ENCODE peak calls at places on chromosomes 11 and 22, in seven cellular contexts. One of them, this sample, is unnamed.

GRCh38 chr11:70282012-70282411 is 11.5 kb downstream of the PPFIA1 start:
- DNase-seq in BJ: no peak
- DNase-seq in A549: no peak
- DNase-seq in hepatocyte: no peak
- DNase-seq in breast epithelium: no peak
- DNase-seq in fibroblast of pulmonary artery: no peak
- DNase-seq in BE2C: no peak
- DNase-seq in this sample: no peak

GRCh38 chr22:45946805-45947600 is 30.0 kb downstream of the WNT7B start:
- DNase-seq in BJ: no peak
- DNase-seq in A549: no peak
- DNase-seq in hepatocyte: no peak
- DNase-seq in breast epithelium: no peak
- DNase-seq in fibroblast of pulmonary artery: no peak
- DNase-seq in BE2C: no peak
- DNase-seq in this sample: no peak

GRCh38 chr22:24164243-24164642 is 17.0 kb upstream of the SUSD2 start:
- DNase-seq in BJ: no peak
- DNase-seq in A549: no peak
- DNase-seq in hepatocyte: no peak
- DNase-seq in breast epithelium: no peak
- DNase-seq in fibroblast of pulmonary artery: no peak
- DNase-seq in BE2C: no peak
- DNase-seq in this sample: no peak

GRCh38 chr22:36227396-36227795 is 11.9 kb downstream of the APOL2 start:
- DNase-seq in BJ: no peak
- DNase-seq in A549: no peak
- DNase-seq in hepatocyte: no peak
- DNase-seq in breast epithelium: no peak
- DNase-seq in fibroblast of pulmonary artery: no peak
- DNase-seq in BE2C: no peak
- DNase-seq in this sample: no peak

GRCh38 chr22:24803064-24803542 is 2.9 kb upstream of the SGSM1 start:
- DNase-seq in BJ: no peak
- DNase-seq in A549: peak; percentile 53
- DNase-seq in hepatocyte: peak; percentile 72
- DNase-seq in breast epithelium: no peak
- DNase-seq in fibroblast of pulmonary artery: peak; percentile 49
- DNase-seq in BE2C: peak; percentile 73
- DNase-seq in this sample: no peak

GRCh38 chr11:10067629-10068300 is 226.3 kb downstream of the SBF2 start:
- DNase-seq in BJ: no peak
- DNase-seq in A549: no peak
- DNase-seq in hepatocyte: no peak
- DNase-seq in breast epithelium: no peak
- DNase-seq in fibroblast of pulmonary artery: no peak
- DNase-seq in BE2C: peak; percentile 12
- DNase-seq in this sample: no peak

GRCh38 chr11:133163463-133164419 is 368.6 kb downstream of the OPCML start:
- DNase-seq in BJ: no peak
- DNase-seq in A549: peak; percentile 42
- DNase-seq in hepatocyte: peak; percentile 71
- DNase-seq in breast epithelium: no peak
- DNase-seq in fibroblast of pulmonary artery: peak; percentile 36
- DNase-seq in BE2C: no peak
- DNase-seq in this sample: peak; percentile 2

GRCh38 chr11:69962152-69962551 is 116.0 kb upstream of the ANO1 start:
- DNase-seq in BJ: no peak
- DNase-seq in A549: peak; percentile 67
- DNase-seq in hepatocyte: no peak
- DNase-seq in breast epithelium: no peak
- DNase-seq in fibroblast of pulmonary artery: no peak
- DNase-seq in BE2C: no peak
- DNase-seq in this sample: no peak

GRCh38 chr22:23031795-23032194 is 38.5 kb upstream of the GNAZ start:
- DNase-seq in BJ: no peak
- DNase-seq in A549: no peak
- DNase-seq in hepatocyte: no peak
- DNase-seq in breast epithelium: no peak
- DNase-seq in fibroblast of pulmonary artery: no peak
- DNase-seq in BE2C: no peak
- DNase-seq in this sample: no peak

GRCh38 chr22:50017701-50018224 is 5.2 kb upstream of the IL17REL start:
- DNase-seq in BJ: no peak
- DNase-seq in A549: no peak
- DNase-seq in hepatocyte: no peak
- DNase-seq in breast epithelium: no peak
- DNase-seq in fibroblast of pulmonary artery: no peak
- DNase-seq in BE2C: no peak
- DNase-seq in this sample: no peak

GRCh38 chr22:24200616-24201212 is 19.4 kb downstream of the SUSD2 start:
- DNase-seq in BJ: no peak
- DNase-seq in A549: peak; percentile 84
- DNase-seq in hepatocyte: no peak
- DNase-seq in breast epithelium: no peak
- DNase-seq in fibroblast of pulmonary artery: peak; percentile 81
- DNase-seq in BE2C: no peak
- DNase-seq in this sample: no peak

GRCh38 chr11:131064373-131064991 is 148.2 kb upstream of the SNX19 start:
- DNase-seq in BJ: no peak
- DNase-seq in A549: peak; percentile 52
- DNase-seq in hepatocyte: peak; percentile 80
- DNase-seq in breast epithelium: no peak
- DNase-seq in fibroblast of pulmonary artery: peak; percentile 64
- DNase-seq in BE2C: peak; percentile 61
- DNase-seq in this sample: no peak

GRCh38 chr11:35029979-35030378 is 109.0 kb upstream of the CD44 start:
- DNase-seq in BJ: no peak
- DNase-seq in A549: peak; percentile 65
- DNase-seq in hepatocyte: no peak
- DNase-seq in breast epithelium: no peak
- DNase-seq in fibroblast of pulmonary artery: peak; percentile 75
- DNase-seq in BE2C: no peak
- DNase-seq in this sample: no peak

GRCh38 chr11:102546427-102546826 is 15.9 kb upstream of the MMP7 start:
- DNase-seq in BJ: no peak
- DNase-seq in A549: no peak
- DNase-seq in hepatocyte: no peak
- DNase-seq in breast epithelium: no peak
- DNase-seq in fibroblast of pulmonary artery: no peak
- DNase-seq in BE2C: no peak
- DNase-seq in this sample: no peak

GRCh38 chr11:84909740-84910139 is 717.4 kb downstream of the DLG2 start:
- DNase-seq in BJ: no peak
- DNase-seq in A549: no peak
- DNase-seq in hepatocyte: no peak
- DNase-seq in breast epithelium: no peak
- DNase-seq in fibroblast of pulmonary artery: no peak
- DNase-seq in BE2C: no peak
- DNase-seq in this sample: no peak

GRCh38 chr11:19714093-19714386 is 1.4 kb downstream of the NAV2 start:
- DNase-seq in BJ: no peak
- DNase-seq in A549: no peak
- DNase-seq in hepatocyte: peak; percentile 21
- DNase-seq in breast epithelium: no peak
- DNase-seq in fibroblast of pulmonary artery: no peak
- DNase-seq in BE2C: no peak
- DNase-seq in this sample: no peak

GRCh38 chr11:71252782-71253730 is 679 bp upstream of the SHANK2 start:
- DNase-seq in BJ: no peak
- DNase-seq in A549: peak; percentile 83
- DNase-seq in hepatocyte: peak; percentile 82
- DNase-seq in breast epithelium: peak; percentile 52
- DNase-seq in fibroblast of pulmonary artery: peak; percentile 27
- DNase-seq in BE2C: no peak
- DNase-seq in this sample: no peak

GRCh38 chr22:29308791-29309262 is 2.4 kb downstream of the GAS2L1 start:
- DNase-seq in BJ: no peak
- DNase-seq in A549: no peak
- DNase-seq in hepatocyte: no peak
- DNase-seq in breast epithelium: no peak
- DNase-seq in fibroblast of pulmonary artery: peak; percentile 81
- DNase-seq in BE2C: no peak
- DNase-seq in this sample: no peak

GRCh38 chr11:19873730-19874129 is 161.1 kb downstream of the NAV2 start:
- DNase-seq in BJ: no peak
- DNase-seq in A549: no peak
- DNase-seq in hepatocyte: no peak
- DNase-seq in breast epithelium: no peak
- DNase-seq in fibroblast of pulmonary artery: no peak
- DNase-seq in BE2C: no peak
- DNase-seq in this sample: no peak

GRCh38 chr11:58446294-58446693 is 4.3 kb upstream of the OR5B12 start:
- DNase-seq in BJ: no peak
- DNase-seq in A549: no peak
- DNase-seq in hepatocyte: no peak
- DNase-seq in breast epithelium: no peak
- DNase-seq in fibroblast of pulmonary artery: no peak
- DNase-seq in BE2C: no peak
- DNase-seq in this sample: no peak

GRCh38 chr11:44727373-44728084 is 767 bp downstream of the TSPAN18 start:
- DNase-seq in BJ: no peak
- DNase-seq in A549: peak; percentile 80
- DNase-seq in hepatocyte: peak; percentile 91
- DNase-seq in breast epithelium: peak; percentile 73
- DNase-seq in fibroblast of pulmonary artery: peak; percentile 75
- DNase-seq in BE2C: peak; percentile 87
- DNase-seq in this sample: no peak

GRCh38 chr11:81165164-81165563 is 1568.5 kb downstream of the FAM181B start:
- DNase-seq in BJ: no peak
- DNase-seq in A549: no peak
- DNase-seq in hepatocyte: no peak
- DNase-seq in breast epithelium: no peak
- DNase-seq in fibroblast of pulmonary artery: no peak
- DNase-seq in BE2C: no peak
- DNase-seq in this sample: no peak

GRCh38 chr11:72534859-72535547 is 100.7 kb upstream of the CLPB start:
- DNase-seq in BJ: no peak
- DNase-seq in A549: peak; percentile 11
- DNase-seq in hepatocyte: peak; percentile 32
- DNase-seq in breast epithelium: no peak
- DNase-seq in fibroblast of pulmonary artery: no peak
- DNase-seq in BE2C: no peak
- DNase-seq in this sample: no peak
- TF ChIP-seq CTCF in BJ: peak; percentile 18
- TF ChIP-seq CTCF in A549: no peak
- TF ChIP-seq CTCF in hepatocyte: no peak
- TF ChIP-seq CTCF in breast epithelium: no peak
- TF ChIP-seq CTCF in fibroblast of pulmonary artery: peak; percentile 23
- TF ChIP-seq CTCF in BE2C: peak; percentile 33
- TF ChIP-seq CTCF in this sample: peak; percentile 1

GRCh38 chr11:117172678-117173421 is 5.7 kb upstream of the SIDT2 start:
- DNase-seq in BJ: no peak
- DNase-seq in A549: no peak
- DNase-seq in hepatocyte: no peak
- DNase-seq in breast epithelium: no peak
- DNase-seq in fibroblast of pulmonary artery: peak; percentile 76
- DNase-seq in BE2C: peak; percentile 39
- DNase-seq in this sample: no peak
- H3K4me3 ChIP-seq in BJ: no peak overlapping the region
- H3K4me3 ChIP-seq in A549: no peak overlapping the region
- H3K4me3 ChIP-seq in hepatocyte: no peak overlapping the region
- H3K4me3 ChIP-seq in breast epithelium: no peak overlapping the region
- H3K4me3 ChIP-seq in fibroblast of pulmonary artery: no peak overlapping the region
- H3K4me3 ChIP-seq in BE2C: no peak overlapping the region
- H3K4me3 ChIP-seq in this sample: no peak overlapping the region

GRCh38 chr11:122202161-122202950 is 86.3 kb upstream of the BLID start:
- DNase-seq in BJ: no peak
- DNase-seq in A549: peak; percentile 60
- DNase-seq in hepatocyte: peak; percentile 38
- DNase-seq in breast epithelium: no peak
- DNase-seq in fibroblast of pulmonary artery: peak; percentile 79
- DNase-seq in BE2C: peak; percentile 10
- DNase-seq in this sample: no peak

GRCh38 chr11:122204206-122204605 is 88.2 kb upstream of the BLID start:
- DNase-seq in BJ: no peak
- DNase-seq in A549: no peak
- DNase-seq in hepatocyte: no peak
- DNase-seq in breast epithelium: no peak
- DNase-seq in fibroblast of pulmonary artery: no peak
- DNase-seq in BE2C: no peak
- DNase-seq in this sample: no peak

GRCh38 chr11:122205036-122205435 is 89.0 kb upstream of the BLID start:
- DNase-seq in BJ: no peak
- DNase-seq in A549: no peak
- DNase-seq in hepatocyte: no peak
- DNase-seq in breast epithelium: no peak
- DNase-seq in fibroblast of pulmonary artery: no peak
- DNase-seq in BE2C: no peak
- DNase-seq in this sample: no peak

GRCh38 chr11:122201126-122201525 is 85.1 kb upstream of the BLID start:
- DNase-seq in BJ: no peak
- DNase-seq in A549: no peak
- DNase-seq in hepatocyte: no peak
- DNase-seq in breast epithelium: no peak
- DNase-seq in fibroblast of pulmonary artery: no peak
- DNase-seq in BE2C: no peak
- DNase-seq in this sample: no peak

GRCh38 chr11:122202951-122203456 is 87.0 kb upstream of the BLID start:
- DNase-seq in BJ: no peak
- DNase-seq in A549: peak; percentile 64
- DNase-seq in hepatocyte: peak; percentile 78
- DNase-seq in breast epithelium: peak; percentile 74
- DNase-seq in fibroblast of pulmonary artery: peak; percentile 79
- DNase-seq in BE2C: peak; percentile 61
- DNase-seq in this sample: no peak
- TF ChIP-seq CTCF in BJ: peak; percentile 99
- TF ChIP-seq CTCF in A549: peak; percentile 79
- TF ChIP-seq CTCF in hepatocyte: peak; percentile 93
- TF ChIP-seq CTCF in breast epithelium: peak; percentile 88
- TF ChIP-seq CTCF in fibroblast of pulmonary artery: no peak
- TF ChIP-seq CTCF in BE2C: peak; percentile 98
- TF ChIP-seq CTCF in this sample: peak; percentile 94

GRCh38 chr11:116579857-116580727 is 192.7 kb downstream of the BUD13 start:
- DNase-seq in BJ: no peak
- DNase-seq in A549: no peak
- DNase-seq in hepatocyte: peak; percentile 18
- DNase-seq in breast epithelium: no peak
- DNase-seq in fibroblast of pulmonary artery: no peak
- DNase-seq in BE2C: no peak
- DNase-seq in this sample: no peak

GRCh38 chr11:116578971-116579687 is 193.7 kb downstream of the BUD13 start:
- DNase-seq in BJ: no peak
- DNase-seq in A549: no peak
- DNase-seq in hepatocyte: no peak
- DNase-seq in breast epithelium: no peak
- DNase-seq in fibroblast of pulmonary artery: no peak
- DNase-seq in BE2C: peak; percentile 55
- DNase-seq in this sample: no peak

GRCh38 chr11:116581349-116581748 is 191.4 kb downstream of the BUD13 start:
- DNase-seq in BJ: no peak
- DNase-seq in A549: no peak
- DNase-seq in hepatocyte: no peak
- DNase-seq in breast epithelium: no peak
- DNase-seq in fibroblast of pulmonary artery: no peak
- DNase-seq in BE2C: no peak
- DNase-seq in this sample: no peak

GRCh38 chr11:116582621-116583020 is 190.2 kb downstream of the BUD13 start:
- DNase-seq in BJ: no peak
- DNase-seq in A549: no peak
- DNase-seq in hepatocyte: no peak
- DNase-seq in breast epithelium: no peak
- DNase-seq in fibroblast of pulmonary artery: no peak
- DNase-seq in BE2C: no peak
- DNase-seq in this sample: no peak

GRCh38 chr11:116580828-116581227 is 192.0 kb downstream of the BUD13 start:
- DNase-seq in BJ: no peak
- DNase-seq in A549: no peak
- DNase-seq in hepatocyte: no peak
- DNase-seq in breast epithelium: no peak
- DNase-seq in fibroblast of pulmonary artery: no peak
- DNase-seq in BE2C: no peak
- DNase-seq in this sample: no peak
- H3K4me3 ChIP-seq in BJ: no peak overlapping the region
- H3K4me3 ChIP-seq in A549: peak overlapping the region; percentile 24
- H3K4me3 ChIP-seq in hepatocyte: no peak overlapping the region
- H3K4me3 ChIP-seq in breast epithelium: no peak overlapping the region
- H3K4me3 ChIP-seq in fibroblast of pulmonary artery: no peak overlapping the region
- H3K4me3 ChIP-seq in BE2C: no peak overlapping the region
- H3K4me3 ChIP-seq in this sample: no peak overlapping the region